ENCODE peak calls at places on chromosome 6, in eight cellular contexts. C is CD8-positive, alpha-beta T cell; N is right lobe of liver; Z is A673; U is neuronal stem cell; I is PC-3; A is CD8-positive, alpha-beta memory T cell; T is neural progenitor cell. Q is an unnamed sample.

GRCh38 chr6:32932132-32932868 is 8.5 kb downstream of the HLA-DMB start:
- DNase-seq in A (no peak), N (no peak), U (no peak), C (no peak), Z (no peak), I (peak; percentile 11), T (no peak), Q (no peak)

GRCh38 chr6:26064619-26065257 is 22.5 kb upstream of the HFE start:
- DNase-seq in I (peak; percentile 68), U (no peak), N (no peak), C (no peak), Z (peak; percentile 74), A (peak; percentile 59), T (peak; percentile 60), Q (no peak)

GRCh38 chr6:27866370-27867050 is 45.7 kb downstream of the OR2B2 start:
- DNase-seq in I (no peak), A (peak; percentile 68), Z (peak; percentile 90), T (peak; percentile 60), N (no peak), U (peak; percentile 59), C (peak; percentile 11), Q (peak; percentile 7)

GRCh38 chr6:156651438-156651837 is 125.7 kb upstream of the ARID1B start:
- DNase-seq in C (no peak), T (no peak), U (no peak), Z (no peak), N (no peak), A (no peak), I (no peak), Q (no peak)

GRCh38 chr6:66134021-66134420 is 427.0 kb upstream of the EYS start:
- DNase-seq in T (no peak), A (no peak), U (no peak), C (no peak), Z (no peak), I (no peak), N (no peak), Q (no peak)

GRCh38 chr6:118644007-118644406 is 7.4 kb downstream of the CEP85L start:
- DNase-seq in A (no peak), U (no peak), C (no peak), N (no peak), T (no peak), I (no peak), Z (no peak), Q (no peak)

GRCh38 chr6:136607932-136608772 is 57.9 kb upstream of the MAP7 start:
- DNase-seq in Z (peak; percentile 78), I (peak; percentile 76), C (peak; percentile 63), U (peak; percentile 65), N (peak; percentile 63), T (peak; percentile 71), A (peak; percentile 80), Q (peak; percentile 56)

GRCh38 chr6:133964052-133964451 is 11.0 kb downstream of the TBPL1 start:
- DNase-seq in T (no peak), N (no peak), Z (no peak), I (peak; percentile 89), C (no peak), A (no peak), U (no peak), Q (no peak)

GRCh38 chr6:37653933-37654565 is 43.6 kb downstream of the MDGA1 start:
- DNase-seq in T (no peak), C (no peak), N (no peak), A (no peak), I (peak; percentile 94), U (no peak), Z (peak; percentile 66), Q (peak; percentile 16)

GRCh38 chr6:79868098-79868722 is 79.1 kb downstream of the ELOVL4 start:
- DNase-seq in I (peak; percentile 80), U (peak; percentile 81), T (peak; percentile 90), A (no peak), C (no peak), N (no peak), Z (peak; percentile 88), Q (no peak)

GRCh38 chr6:142699391-142699790 is 245.6 kb downstream of the HIVEP2 start:
- DNase-seq in A (no peak), T (no peak), U (no peak), I (no peak), Z (no peak), C (no peak), N (no peak), Q (no peak)

GRCh38 chr6:170532867-170533488 is 20.1 kb downstream of the PSMB1 start:
- DNase-seq in C (no peak), A (no peak), I (peak; percentile 12), N (no peak), T (no peak), U (no peak), Z (no peak), Q (no peak)

GRCh38 chr6:6758915-6759654 is 170.6 kb downstream of the LY86 start:
- DNase-seq in U (peak; percentile 84), C (no peak), I (peak; percentile 61), T (peak; percentile 92), N (peak; percentile 51), Z (peak; percentile 81), A (no peak), Q (no peak)

GRCh38 chr6:14848019-14848418 is 397.9 kb upstream of the JARID2 start:
- DNase-seq in I (no peak), C (no peak), A (no peak), U (no peak), T (no peak), Z (no peak), N (no peak), Q (no peak)

GRCh38 chr6:35368038-35368887 is 25.9 kb downstream of the PPARD start:
- DNase-seq in N (no peak), U (no peak), T (no peak), A (no peak), Z (no peak), C (no peak), I (peak; percentile 64), Q (no peak)

GRCh38 chr6:22412994-22413393 is 116.2 kb upstream of the PRL start:
- DNase-seq in N (no peak), C (no peak), I (no peak), U (no peak), A (no peak), Z (peak; percentile 80), T (no peak), Q (no peak)

GRCh38 chr6:6884193-6884627 is 223.6 kb upstream of the RREB1 start:
- DNase-seq in A (no peak), T (no peak), I (no peak), U (no peak), C (no peak), Z (no peak), N (no peak), Q (no peak)

GRCh38 chr6:13259393-13259792 is 68.9 kb downstream of the TBC1D7 start:
- DNase-seq in Z (no peak), A (no peak), I (no peak), C (no peak), U (no peak), N (no peak), T (no peak), Q (no peak)
- H3K4me1 ChIP-seq in Z (no peaks in the 10 kb centered on the region), A (no peaks in the 10 kb centered on the region), I (no peaks in the 10 kb centered on the region), C (peaks cover 5% of the 10 kb centered on the region), U (no peaks in the 10 kb centered on the region), N (no peaks in the 10 kb centered on the region), T (peaks cover 7% of the 10 kb centered on the region), Q (no peaks in the 10 kb centered on the region)

GRCh38 chr6:75611702-75612375 is 10.2 kb downstream of the SENP6 start:
- DNase-seq in Z (no peak), N (no peak), C (no peak), A (no peak), I (no peak), U (no peak), T (no peak), Q (no peak)

GRCh38 chr6:75611011-75611701 is 9.5 kb downstream of the SENP6 start:
- DNase-seq in C (no peak), U (no peak), Z (no peak), T (no peak), I (no peak), N (no peak), A (no peak), Q (no peak)

GRCh38 chr6:75612921-75613534 is 11.3 kb downstream of the SENP6 start:
- DNase-seq in T (no peak), I (no peak), C (no peak), Z (no peak), U (no peak), N (no peak), A (no peak), Q (no peak)

GRCh38 chr6:75609639-75610590 is 8.2 kb downstream of the SENP6 start:
- DNase-seq in U (no peak), C (no peak), A (no peak), Z (no peak), T (no peak), N (no peak), I (no peak), Q (no peak)

GRCh38 chr6:75612434-75612833 is 10.8 kb downstream of the SENP6 start:
- DNase-seq in Z (no peak), I (no peak), N (no peak), T (no peak), A (no peak), C (no peak), U (no peak), Q (no peak)
- H3K4me1 ChIP-seq in Z (peaks cover 36% of the 10 kb centered on the region), I (peaks cover 6% of the 10 kb centered on the region), N (peaks cover 8% of the 10 kb centered on the region), T (peaks cover 18% of the 10 kb centered on the region), A (peaks cover 64% of the 10 kb centered on the region), C (peaks cover 50% of the 10 kb centered on the region), U (no peaks in the 10 kb centered on the region), Q (peaks cover 40% of the 10 kb centered on the region)

DNA sequence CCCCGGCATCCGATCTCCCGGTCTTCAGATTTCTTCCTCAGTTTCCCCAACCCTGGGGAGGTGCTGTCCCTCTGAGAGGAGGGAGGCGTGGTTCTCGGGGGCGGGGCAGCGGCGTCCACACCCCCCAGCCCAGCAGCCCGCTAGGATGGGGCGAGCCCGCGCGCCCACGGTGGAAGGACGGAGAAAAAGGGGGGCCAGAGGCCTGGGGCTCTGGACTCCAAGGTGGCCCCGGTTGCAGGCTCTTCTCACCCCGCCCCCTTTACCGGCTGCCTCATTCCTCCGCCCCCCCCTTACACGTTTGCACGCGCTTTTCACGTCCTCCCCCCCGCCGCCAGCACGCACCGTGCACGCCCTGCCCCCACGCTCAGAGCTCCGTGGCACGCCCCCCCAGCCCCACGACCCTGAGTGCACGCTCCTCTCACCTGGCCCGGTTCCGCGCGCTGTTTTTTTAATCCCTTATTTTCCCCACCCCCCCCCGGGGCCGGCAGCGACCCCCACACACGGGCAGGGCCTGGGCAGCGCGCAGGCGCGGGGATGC is 402 bp downstream of the ZBTB12 start:
- DNase-seq in N (peak; percentile 71), A (peak; percentile 83), T (peak; percentile 68), Z (peak; percentile 67), U (peak; percentile 24), C (peak; percentile 58), I (peak; percentile 37), Q (no peak)
- H3K4me1 ChIP-seq in N (no peaks in the 10 kb centered on the region), A (peaks cover 36% of the 10 kb centered on the region), T (peaks cover 33% of the 10 kb centered on the region), Z (peaks cover 22% of the 10 kb centered on the region), U (peaks cover 25% of the 10 kb centered on the region), C (peaks cover 30% of the 10 kb centered on the region), I (peaks cover 22% of the 10 kb centered on the region), Q (peaks cover 18% of the 10 kb centered on the region)

DNA sequence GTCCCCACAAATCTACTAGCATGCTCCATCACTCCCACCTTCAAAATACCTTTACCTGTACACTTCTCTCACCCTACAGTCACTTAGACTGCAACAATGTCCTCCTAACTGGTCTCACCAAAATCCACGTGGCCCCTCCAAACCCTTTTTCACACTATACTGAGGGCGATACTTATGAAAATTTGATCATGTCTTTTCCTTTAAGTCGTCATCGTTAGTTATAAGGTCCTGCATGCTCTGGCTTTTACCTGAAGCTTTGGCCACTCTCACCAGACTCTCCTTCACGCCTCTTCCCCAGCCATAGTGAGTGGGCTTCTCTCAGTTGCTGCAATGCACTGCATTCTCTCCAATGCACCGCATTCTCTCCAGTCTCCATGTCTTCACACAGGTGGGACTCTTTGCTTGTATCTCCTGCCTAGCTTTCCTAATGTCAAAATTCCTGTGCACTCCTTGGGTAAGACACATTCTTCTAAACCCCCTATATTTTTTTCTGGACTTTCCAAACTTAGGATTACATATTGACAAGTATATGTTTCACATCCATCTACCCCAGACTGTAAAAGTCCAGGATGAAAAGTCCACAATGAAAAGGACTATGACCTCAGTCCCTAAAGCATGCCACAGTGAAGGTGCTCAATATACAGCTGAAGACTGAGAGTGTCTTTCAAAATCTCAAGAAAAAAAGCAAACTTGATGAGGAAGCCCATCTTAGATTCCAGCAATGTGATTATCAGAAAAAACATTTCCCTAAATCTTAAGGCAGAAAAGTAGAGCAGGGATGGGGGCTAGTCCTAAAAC is 24.7 kb downstream of the PTPRK start:
- DNase-seq in N (no peak), U (no peak), C (no peak), I (no peak), A (no peak), Z (no peak), T (no peak), Q (no peak)
- H3K4me1 ChIP-seq in N (peaks cover 4% of the 10 kb centered on the region), U (peaks cover 17% of the 10 kb centered on the region), C (no peaks in the 10 kb centered on the region), I (peaks cover 54% of the 10 kb centered on the region), A (no peaks in the 10 kb centered on the region), Z (peaks cover 53% of the 10 kb centered on the region), T (peaks cover 57% of the 10 kb centered on the region), Q (no peaks in the 10 kb centered on the region)